ENCODE peak calls at places on chromosomes 16 and 17, in nine cellular contexts. One of them, this sample, is unnamed.

GRCh38 chr17:58006563-58006923 is 503 bp downstream of the SRSF1 start:
- DNase-seq in ovary: peak
- DNase-seq in tibial artery: peak
- DNase-seq in heart right ventricle: peak
- DNase-seq in neuronal stem cell: no peak
- DNase-seq in colonic mucosa: peak
- DNase-seq in neural progenitor cell: peak
- DNase-seq in AG04450: peak
- DNase-seq in coronary artery: peak
- DNase-seq in this sample: peak

GRCh38 chr16:27489906-27490305 is 59.8 kb downstream of the GTF3C1 start:
- DNase-seq in ovary: no peak
- DNase-seq in tibial artery: no peak
- DNase-seq in heart right ventricle: no peak
- DNase-seq in neuronal stem cell: no peak
- DNase-seq in colonic mucosa: no peak
- DNase-seq in neural progenitor cell: no peak
- DNase-seq in AG04450: no peak
- DNase-seq in coronary artery: no peak
- DNase-seq in this sample: no peak

GRCh38 chr17:9696279-9697044 is 51.1 kb downstream of the USP43 start:
- DNase-seq in ovary: no peak
- DNase-seq in tibial artery: no peak
- DNase-seq in heart right ventricle: no peak
- DNase-seq in neuronal stem cell: no peak
- DNase-seq in colonic mucosa: no peak
- DNase-seq in neural progenitor cell: no peak
- DNase-seq in AG04450: no peak
- DNase-seq in coronary artery: no peak
- DNase-seq in this sample: no peak

GRCh38 chr17:81471804-81472456 is 40.7 kb downstream of the ACTG1 start:
- DNase-seq in ovary: peak
- DNase-seq in tibial artery: peak
- DNase-seq in heart right ventricle: no peak
- DNase-seq in neuronal stem cell: no peak
- DNase-seq in colonic mucosa: peak
- DNase-seq in neural progenitor cell: peak
- DNase-seq in AG04450: no peak
- DNase-seq in coronary artery: no peak
- DNase-seq in this sample: peak

GRCh38 chr16:19242186-19242585 is 43.3 kb upstream of the CLEC19A start:
- DNase-seq in ovary: no peak
- DNase-seq in tibial artery: no peak
- DNase-seq in heart right ventricle: no peak
- DNase-seq in neuronal stem cell: no peak
- DNase-seq in colonic mucosa: no peak
- DNase-seq in neural progenitor cell: no peak
- DNase-seq in AG04450: no peak
- DNase-seq in coronary artery: no peak
- DNase-seq in this sample: no peak

GRCh38 chr16:29898786-29899515 is 399 bp downstream of the SEZ6L2 start:
- DNase-seq in ovary: no peak
- DNase-seq in tibial artery: no peak
- DNase-seq in heart right ventricle: no peak
- DNase-seq in neuronal stem cell: peak
- DNase-seq in colonic mucosa: peak
- DNase-seq in neural progenitor cell: peak
- DNase-seq in AG04450: no peak
- DNase-seq in coronary artery: no peak
- DNase-seq in this sample: no peak

GRCh38 chr16:14240216-14240843 is 169.2 kb downstream of the MRTFB start:
- DNase-seq in ovary: peak
- DNase-seq in tibial artery: no peak
- DNase-seq in heart right ventricle: no peak
- DNase-seq in neuronal stem cell: no peak
- DNase-seq in colonic mucosa: no peak
- DNase-seq in neural progenitor cell: no peak
- DNase-seq in AG04450: no peak
- DNase-seq in coronary artery: no peak
- DNase-seq in this sample: no peak

GRCh38 chr17:78387982-78388941 is 9.8 kb downstream of the PGS1 start:
- DNase-seq in ovary: no peak
- DNase-seq in tibial artery: no peak
- DNase-seq in heart right ventricle: peak
- DNase-seq in neuronal stem cell: no peak
- DNase-seq in colonic mucosa: no peak
- DNase-seq in neural progenitor cell: no peak
- DNase-seq in AG04450: no peak
- DNase-seq in coronary artery: no peak
- DNase-seq in this sample: no peak

GRCh38 chr16:24580665-24581064 is 41.3 kb downstream of the RBBP6 start:
- DNase-seq in ovary: no peak
- DNase-seq in tibial artery: no peak
- DNase-seq in heart right ventricle: no peak
- DNase-seq in neuronal stem cell: no peak
- DNase-seq in colonic mucosa: no peak
- DNase-seq in neural progenitor cell: no peak
- DNase-seq in AG04450: peak
- DNase-seq in coronary artery: no peak
- DNase-seq in this sample: no peak

GRCh38 chr16:79997257-79997656 is 396.7 kb upstream of the MAF start:
- DNase-seq in ovary: no peak
- DNase-seq in tibial artery: no peak
- DNase-seq in heart right ventricle: no peak
- DNase-seq in neuronal stem cell: no peak
- DNase-seq in colonic mucosa: no peak
- DNase-seq in neural progenitor cell: peak
- DNase-seq in AG04450: peak
- DNase-seq in coronary artery: no peak
- DNase-seq in this sample: no peak

GRCh38 chr17:74744349-74744713 is 4.1 kb upstream of the NHERF1 start:
- DNase-seq in ovary: no peak
- DNase-seq in tibial artery: no peak
- DNase-seq in heart right ventricle: no peak
- DNase-seq in neuronal stem cell: no peak
- DNase-seq in colonic mucosa: no peak
- DNase-seq in neural progenitor cell: no peak
- DNase-seq in AG04450: no peak
- DNase-seq in coronary artery: no peak
- DNase-seq in this sample: no peak

GRCh38 chr17:67051837-67052236 is 7.5 kb downstream of the CACNG1 start:
- DNase-seq in ovary: no peak
- DNase-seq in tibial artery: no peak
- DNase-seq in heart right ventricle: no peak
- DNase-seq in neuronal stem cell: no peak
- DNase-seq in colonic mucosa: no peak
- DNase-seq in neural progenitor cell: no peak
- DNase-seq in AG04450: no peak
- DNase-seq in coronary artery: no peak
- DNase-seq in this sample: no peak

GRCh38 chr17:68790931-68791330 is 164.3 kb downstream of the ABCA8 start:
- DNase-seq in ovary: no peak
- DNase-seq in tibial artery: no peak
- DNase-seq in heart right ventricle: no peak
- DNase-seq in neuronal stem cell: no peak
- DNase-seq in colonic mucosa: peak
- DNase-seq in neural progenitor cell: no peak
- DNase-seq in AG04450: no peak
- DNase-seq in coronary artery: no peak
- DNase-seq in this sample: no peak

GRCh38 chr16:3479654-3480216 is 15.6 kb downstream of the C16orf90 start:
- DNase-seq in ovary: no peak
- DNase-seq in tibial artery: no peak
- DNase-seq in heart right ventricle: no peak
- DNase-seq in neuronal stem cell: no peak
- DNase-seq in colonic mucosa: no peak
- DNase-seq in neural progenitor cell: no peak
- DNase-seq in AG04450: no peak
- DNase-seq in coronary artery: no peak
- DNase-seq in this sample: no peak

GRCh38 chr16:3475604-3476375 is 19.5 kb downstream of the C16orf90 start:
- DNase-seq in ovary: no peak
- DNase-seq in tibial artery: no peak
- DNase-seq in heart right ventricle: no peak
- DNase-seq in neuronal stem cell: no peak
- DNase-seq in colonic mucosa: peak
- DNase-seq in neural progenitor cell: no peak
- DNase-seq in AG04450: no peak
- DNase-seq in coronary artery: no peak
- DNase-seq in this sample: no peak

GRCh38 chr16:3480901-3481695 is 14.2 kb downstream of the C16orf90 start:
- DNase-seq in ovary: no peak
- DNase-seq in tibial artery: no peak
- DNase-seq in heart right ventricle: no peak
- DNase-seq in neuronal stem cell: no peak
- DNase-seq in colonic mucosa: no peak
- DNase-seq in neural progenitor cell: no peak
- DNase-seq in AG04450: no peak
- DNase-seq in coronary artery: no peak
- DNase-seq in this sample: no peak

GRCh38 chr16:3481696-3482658 is 13.3 kb downstream of the C16orf90 start:
- DNase-seq in ovary: no peak
- DNase-seq in tibial artery: no peak
- DNase-seq in heart right ventricle: no peak
- DNase-seq in neuronal stem cell: no peak
- DNase-seq in colonic mucosa: no peak
- DNase-seq in neural progenitor cell: no peak
- DNase-seq in AG04450: no peak
- DNase-seq in coronary artery: no peak
- DNase-seq in this sample: no peak

GRCh38 chr16:3478242-3478925 is 16.9 kb downstream of the C16orf90 start:
- DNase-seq in ovary: no peak
- DNase-seq in tibial artery: no peak
- DNase-seq in heart right ventricle: no peak
- DNase-seq in neuronal stem cell: no peak
- DNase-seq in colonic mucosa: peak
- DNase-seq in neural progenitor cell: no peak
- DNase-seq in AG04450: no peak
- DNase-seq in coronary artery: no peak
- DNase-seq in this sample: no peak
- H3K27ac ChIP-seq in ovary: no peak
- H3K27ac ChIP-seq in tibial artery: no peak
- H3K27ac ChIP-seq in heart right ventricle: peak
- H3K27ac ChIP-seq in neuronal stem cell: no peak
- H3K27ac ChIP-seq in colonic mucosa: no peak
- H3K27ac ChIP-seq in neural progenitor cell: no peak
- H3K27ac ChIP-seq in AG04450: no peak
- H3K27ac ChIP-seq in coronary artery: no peak
- H3K27ac ChIP-seq in this sample: no peak

GRCh38 chr16:74735554-74735953 is 34.9 kb upstream of the MLKL start:
- DNase-seq in ovary: no peak
- DNase-seq in tibial artery: no peak
- DNase-seq in heart right ventricle: no peak
- DNase-seq in neuronal stem cell: no peak
- DNase-seq in colonic mucosa: no peak
- DNase-seq in neural progenitor cell: no peak
- DNase-seq in AG04450: no peak
- DNase-seq in coronary artery: no peak
- DNase-seq in this sample: no peak
- H3K27ac ChIP-seq in ovary: no peak
- H3K27ac ChIP-seq in tibial artery: no peak
- H3K27ac ChIP-seq in heart right ventricle: no peak
- H3K27ac ChIP-seq in neuronal stem cell: no peak
- H3K27ac ChIP-seq in colonic mucosa: no peak
- H3K27ac ChIP-seq in neural progenitor cell: no peak
- H3K27ac ChIP-seq in AG04450: no peak
- H3K27ac ChIP-seq in coronary artery: no peak
- H3K27ac ChIP-seq in this sample: peak

GRCh38 chr17:3954921-3955320 is 9.3 kb downstream of the ATP2A3 start:
- DNase-seq in ovary: no peak
- DNase-seq in tibial artery: no peak
- DNase-seq in heart right ventricle: no peak
- DNase-seq in neuronal stem cell: no peak
- DNase-seq in colonic mucosa: no peak
- DNase-seq in neural progenitor cell: peak
- DNase-seq in AG04450: no peak
- DNase-seq in coronary artery: no peak
- DNase-seq in this sample: no peak
- H3K27ac ChIP-seq in ovary: no peak
- H3K27ac ChIP-seq in tibial artery: no peak
- H3K27ac ChIP-seq in heart right ventricle: peak
- H3K27ac ChIP-seq in neuronal stem cell: no peak
- H3K27ac ChIP-seq in colonic mucosa: no peak
- H3K27ac ChIP-seq in neural progenitor cell: no peak
- H3K27ac ChIP-seq in AG04450: no peak
- H3K27ac ChIP-seq in coronary artery: no peak
- H3K27ac ChIP-seq in this sample: no peak

GRCh38 chr17:16440814-16441629 is 25.7 kb downstream of the TRPV2 start:
- DNase-seq in ovary: no peak
- DNase-seq in tibial artery: no peak
- DNase-seq in heart right ventricle: no peak
- DNase-seq in neuronal stem cell: no peak
- DNase-seq in colonic mucosa: no peak
- DNase-seq in neural progenitor cell: no peak
- DNase-seq in AG04450: no peak
- DNase-seq in coronary artery: no peak
- DNase-seq in this sample: no peak
- H3K27ac ChIP-seq in ovary: no peak
- H3K27ac ChIP-seq in tibial artery: peak
- H3K27ac ChIP-seq in heart right ventricle: peak
- H3K27ac ChIP-seq in neuronal stem cell: no peak
- H3K27ac ChIP-seq in colonic mucosa: no peak
- H3K27ac ChIP-seq in neural progenitor cell: peak
- H3K27ac ChIP-seq in AG04450: no peak
- H3K27ac ChIP-seq in coronary artery: no peak
- H3K27ac ChIP-seq in this sample: no peak